ENCODE peak calls at places on chromosomes 1 and 21, in eight cellular contexts. E is lower lobe of right lung; I is keratinocyte; H is CD8-positive, alpha-beta T cell; J is osteoblast; F is prostate gland; A is PC-9; B is dorsolateral prefrontal cortex. O is an unnamed sample.

GRCh38 chr1:219792337-219793021 is 135.9 kb downstream of the SLC30A10 start:
- DNase-seq in E (no peak), I (no peak), H (no peak), J (no peak), F (no peak), A (no peak), B (no peak), O (peak; percentile 49)

GRCh38 chr1:227776277-227776676 is 39.2 kb upstream of the PRSS38 start:
- DNase-seq in E (no peak), I (no peak), H (no peak), J (peak; percentile 96), F (no peak), A (peak; percentile 68), B (no peak), O (no peak)

GRCh38 chr1:215704089-215704860 is 137.2 kb downstream of the KCTD3 start:
- DNase-seq in E (no peak), I (no peak), H (no peak), J (no peak), F (no peak), A (no peak), B (no peak), O (peak; percentile 4)

GRCh38 chr1:77579547-77579946 is 102.9 kb downstream of the ZZZ3 start:
- DNase-seq in E (no peak), I (no peak), H (no peak), J (no peak), F (no peak), A (no peak), B (no peak), O (no peak)

GRCh38 chr21:32240708-32241433 is 38.0 kb downstream of the MIS18A start:
- DNase-seq in E (no peak), I (no peak), H (no peak), J (no peak), F (no peak), A (no peak), B (no peak), O (no peak)

GRCh38 chr1:48610628-48611542 is 138.9 kb upstream of the SPATA6 start:
- DNase-seq in E (peak; percentile 58), I (no peak), H (no peak), J (no peak), F (peak; percentile 6), A (no peak), B (peak; percentile 54), O (no peak)

GRCh38 chr1:230768903-230769570 is 21.8 kb downstream of the CAPN9 start:
- DNase-seq in E (no peak), I (no peak), H (no peak), J (peak; percentile 87), F (peak; percentile 61), A (peak; percentile 35), B (no peak), O (peak; percentile 59)

GRCh38 chr1:179105393-179105792 is 23.5 kb downstream of the TOR3A start:
- DNase-seq in E (no peak), I (peak; percentile 46), H (no peak), J (no peak), F (no peak), A (no peak), B (no peak), O (no peak)

GRCh38 chr1:38992450-38993111 is 1.5 kb downstream of the AKIRIN1 start:
- DNase-seq in E (no peak), I (no peak), H (no peak), J (no peak), F (no peak), A (no peak), B (no peak), O (no peak)

GRCh38 chr21:35974801-35975200 is 85.5 kb downstream of the SETD4 start:
- DNase-seq in E (no peak), I (no peak), H (no peak), J (no peak), F (peak; percentile 19), A (no peak), B (no peak), O (peak; percentile 17)

GRCh38 chr1:36199934-36200741 is 24.1 kb upstream of the THRAP3 start:
- DNase-seq in E (no peak), I (no peak), H (no peak), J (peak; percentile 83), F (peak; percentile 84), A (peak; percentile 45), B (peak; percentile 48), O (no peak)

GRCh38 chr1:33122483-33123170 is 41.7 kb downstream of the AZIN2 start:
- DNase-seq in E (no peak), I (no peak), H (no peak), J (no peak), F (no peak), A (no peak), B (no peak), O (no peak)

GRCh38 chr1:68198752-68199151 is 33.6 kb downstream of the WLS start:
- DNase-seq in E (no peak), I (no peak), H (no peak), J (no peak), F (no peak), A (no peak), B (no peak), O (no peak)

GRCh38 chr1:53682881-53683280 is 56.1 kb downstream of the GLIS1 start:
- DNase-seq in E (no peak), I (no peak), H (no peak), J (peak; percentile 51), F (no peak), A (no peak), B (no peak), O (no peak)

GRCh38 chr1:213327318-213327667 is 276.3 kb downstream of the RPS6KC1 start:
- DNase-seq in E (peak; percentile 51), I (no peak), H (no peak), J (peak; percentile 39), F (no peak), A (no peak), B (no peak), O (peak; percentile 62)

GRCh38 chr21:38765056-38765455 is 40.7 kb upstream of the ETS2 start:
- DNase-seq in E (no peak), I (no peak), H (no peak), J (no peak), F (no peak), A (no peak), B (no peak), O (no peak)

GRCh38 chr1:32939655-32940371 is 24.8 kb downstream of the RNF19B start:
- DNase-seq in E (no peak), I (no peak), H (no peak), J (peak; percentile 92), F (no peak), A (no peak), B (no peak), O (peak; percentile 74)

GRCh38 chr1:1348420-1349255 is 580 bp downstream of the DVL1 start:
- DNase-seq in E (peak; percentile 75), I (no peak), H (no peak), J (peak; percentile 96), F (no peak), A (no peak), B (no peak), O (no peak)
- TF ChIP-seq CTCF in E (no peak), I (no peak), H (no peak), J (no peak), F (no peak), A (no peak), B (no peak), O (no peak)

DNA sequence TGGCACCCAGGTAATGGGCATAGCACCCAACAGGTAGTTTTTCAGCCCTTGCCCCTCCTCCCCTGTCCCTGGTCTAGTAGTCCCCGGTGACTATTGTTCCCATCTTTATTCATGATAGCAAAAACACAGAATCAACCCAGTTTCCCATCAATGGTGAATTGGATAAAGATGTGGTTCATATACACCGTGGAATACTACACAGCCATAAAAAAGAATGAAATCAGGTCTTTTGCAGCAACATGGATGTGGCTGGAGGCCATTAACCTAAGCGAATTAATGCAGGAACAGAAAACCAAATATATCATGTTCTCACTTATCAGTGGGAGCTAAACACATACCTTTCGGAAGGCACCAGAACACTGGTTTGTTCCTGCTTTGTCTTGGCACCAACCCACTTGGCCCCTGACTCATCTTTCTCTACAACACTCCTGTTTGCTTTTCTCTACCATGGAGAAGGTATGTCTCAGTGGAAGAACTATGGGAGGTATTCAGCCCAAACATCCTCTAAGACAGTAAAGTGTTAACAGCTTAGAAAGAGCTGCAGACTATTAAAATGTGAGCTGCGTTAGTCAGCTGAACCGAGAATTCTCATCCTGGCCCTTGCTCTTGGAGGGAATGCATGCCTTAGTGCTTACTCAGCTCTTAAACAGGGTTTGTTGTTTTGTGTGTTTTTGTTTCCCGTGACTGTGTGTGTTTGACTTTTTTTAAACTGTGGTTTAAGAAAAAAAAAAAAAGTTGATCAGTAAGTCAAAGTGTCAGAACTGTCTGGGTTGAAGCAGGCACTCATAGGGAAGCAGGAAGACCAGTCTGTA is 203.0 kb downstream of the TOMM20 start:
- DNase-seq in E (no peak), I (peak; percentile 94), H (no peak), J (peak; percentile 95), F (peak; percentile 50), A (peak; percentile 74), B (no peak), O (peak; percentile 99)
- H3K4me3 ChIP-seq in E (no peak overlapping the region), I (no peak overlapping the region), H (no peak overlapping the region), J (no peak overlapping the region), F (no peak overlapping the region), A (no peak overlapping the region), B (no peak overlapping the region), O (no peak overlapping the region)

GRCh38 chr1:13994386-13994785 is 294.4 kb downstream of the PRDM2 start:
- DNase-seq in E (no peak), I (no peak), H (no peak), J (no peak), F (no peak), A (no peak), B (no peak), O (no peak)

GRCh38 chr1:13990939-13991338 is 291.0 kb downstream of the PRDM2 start:
- DNase-seq in E (no peak), I (no peak), H (no peak), J (no peak), F (no peak), A (no peak), B (no peak), O (no peak)

GRCh38 chr1:13996334-13996733 is 296.3 kb downstream of the PRDM2 start:
- DNase-seq in E (no peak), I (no peak), H (no peak), J (no peak), F (no peak), A (no peak), B (no peak), O (no peak)

DNA sequence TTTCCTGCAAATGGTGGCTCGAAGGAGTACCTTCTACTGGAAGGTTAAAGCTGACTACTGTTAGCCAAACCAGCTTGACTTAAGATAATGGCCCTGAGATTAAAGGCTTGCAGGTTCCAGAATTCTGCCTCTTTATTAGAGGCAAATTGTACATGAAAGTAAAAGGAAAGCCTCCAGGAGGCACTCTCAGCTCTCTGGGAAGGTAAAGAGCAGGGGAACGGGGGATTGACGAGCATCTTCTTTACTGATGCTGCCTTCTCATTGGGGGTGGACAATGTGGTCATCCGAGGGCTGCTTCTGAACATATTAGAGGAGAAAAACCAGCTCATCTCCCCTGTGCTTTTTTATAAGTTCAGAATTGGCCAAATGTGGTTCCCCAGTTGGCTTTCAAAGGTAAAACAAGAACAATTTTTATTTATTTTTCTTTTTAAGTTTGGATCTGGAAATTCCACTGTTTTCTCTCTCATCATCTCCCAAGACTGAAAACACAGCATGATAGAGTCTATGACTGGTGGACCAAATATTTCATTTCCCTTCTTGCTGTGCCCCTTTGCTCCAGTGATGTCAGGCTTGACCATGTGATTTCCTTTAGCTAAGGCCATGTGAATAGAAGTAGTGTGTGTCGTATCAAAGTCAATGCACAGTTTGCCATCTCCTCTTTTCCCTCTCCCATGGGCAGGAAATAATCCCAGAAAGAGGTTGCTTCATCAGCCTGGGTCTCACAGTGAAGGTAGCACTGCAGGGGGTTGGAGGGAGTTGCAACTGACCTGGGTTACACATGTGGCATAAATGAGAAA is 292.7 kb downstream of the PRDM2 start:
- DNase-seq in E (no peak), I (no peak), H (no peak), J (no peak), F (no peak), A (no peak), B (no peak), O (no peak)
- TF ChIP-seq CTCF in E (no peak), I (no peak), H (no peak), J (no peak), F (no peak), A (no peak), B (no peak), O (no peak)

GRCh38 chr1:45820173-45820572 is 16.8 kb downstream of the MAST2 start:
- DNase-seq in E (no peak), I (no peak), H (no peak), J (no peak), F (no peak), A (no peak), B (no peak), O (no peak)
- H3K4me3 ChIP-seq in E (no peak overlapping the region), I (no peak overlapping the region), H (no peak overlapping the region), J (no peak overlapping the region), F (no peak overlapping the region), A (no peak overlapping the region), B (no peak overlapping the region), O (no peak overlapping the region)